ENCODE peak calls at places on chromosomes 13 and 19, in four cellular contexts. K, A, X and V are unnamed samples.
A peak's percentile ranks its signal among the peaks of the same experiment; 100 is the strongest.

GRCh38 chr13:38417727-38418126 is 68.1 kb downstream of the UFM1 start:
- DNase-seq in K (peak; percentile 24), A (peak; percentile 49), X (no peak), V (no peak)

GRCh38 chr19:3025516-3025890 is 3.6 kb downstream of the TLE2 start:
- DNase-seq in K (no peak), A (no peak), X (no peak), V (no peak)

GRCh38 chr19:33416307-33417215 is 43.1 kb downstream of the CEBPG start:
- DNase-seq in K (peak; percentile 65), A (peak; percentile 71), X (no peak), V (peak; percentile 58)

GRCh38 chr19:2619076-2619475 is 83.4 kb downstream of the GNG7 start:
- DNase-seq in K (no peak), A (no peak), X (no peak), V (no peak)

GRCh38 chr13:98228661-98229349 is 51.7 kb upstream of the RNF113B start:
- DNase-seq in K (no peak), A (peak; percentile 81), X (no peak), V (no peak)

GRCh38 chr13:110726726-110727125 is 13.2 kb downstream of the ING1 start:
- DNase-seq in K (no peak), A (no peak), X (no peak), V (no peak)

GRCh38 chr19:1567848-1568227 is 287 bp downstream of the MEX3D start:
- DNase-seq in K (no peak), A (no peak), X (no peak), V (peak; percentile 21)

GRCh38 chr13:59269476-59269875 is 894.3 kb downstream of the DIAPH3 start:
- DNase-seq in K (no peak), A (peak; percentile 5), X (no peak), V (no peak)

GRCh38 chr19:39970424-39970673 is 616 bp upstream of the PSMC4 start:
- DNase-seq in K (no peak), A (no peak), X (no peak), V (no peak)

GRCh38 chr13:33189470-33189869 is 96.1 kb downstream of the STARD13 start:
- DNase-seq in K (no peak), A (no peak), X (no peak), V (no peak)

GRCh38 chr13:36212789-36213188 is 1.6 kb downstream of the SOHLH2 start:
- DNase-seq in K (no peak), A (no peak), X (no peak), V (no peak)

GRCh38 chr19:29467824-29468401 is 57.9 kb upstream of the VSTM2B start:
- DNase-seq in K (no peak), A (peak; percentile 30), X (no peak), V (no peak)

GRCh38 chr19:3423183-3423829 is 56.9 kb downstream of the NFIC start:
- DNase-seq in K (no peak), A (peak; percentile 42), X (no peak), V (no peak)

GRCh38 chr19:38478273-38478971 is 44.9 kb downstream of the RYR1 start:
- DNase-seq in K (no peak), A (peak; percentile 18), X (no peak), V (no peak)

GRCh38 chr19:1360818-1361461 is 22.8 kb upstream of the NDUFS7 start:
- DNase-seq in K (peak; percentile 42), A (peak; percentile 91), X (no peak), V (no peak)

GRCh38 chr13:110226051-110226562 is 80.8 kb downstream of the COL4A1 start:
- DNase-seq in K (no peak), A (no peak), X (no peak), V (no peak)

GRCh38 chr19:29329460-29330134 is 116.6 kb upstream of the UQCRFS1 start:
- DNase-seq in K (no peak), A (peak; percentile 26), X (no peak), V (no peak)

GRCh38 chr19:980133-980998 is 3.8 kb upstream of the WDR18 start:
- DNase-seq in K (no peak), A (no peak), X (no peak), V (no peak)

GRCh38 chr19:47479701-47480503 is 4.1 kb downstream of the KPTN start:
- DNase-seq in K (no peak), A (no peak), X (no peak), V (no peak)

GRCh38 chr19:579842-580155 is 7.4 kb downstream of the BSG start:
- DNase-seq in K (no peak), A (no peak), X (no peak), V (no peak)

GRCh38 chr13:36548129-36548528 is 115.8 kb downstream of the CCNA1 start:
- DNase-seq in K (no peak), A (no peak), X (no peak), V (no peak)

GRCh38 chr19:33686687-33687541 is 65.2 kb downstream of the CHST8 start:
- DNase-seq in K (no peak), A (no peak), X (no peak), V (no peak)

GRCh38 chr13:51475727-51476521 is 23.1 kb upstream of the INTS6 start:
- DNase-seq in K (no peak), A (peak; percentile 59), X (no peak), V (no peak)

GRCh38 chr13:114015111-114015551 is 41.3 kb upstream of the C13orf46 start:
- DNase-seq in K (no peak), A (no peak), X (no peak), V (no peak)

GRCh38 chr19:9858766-9859165 is 23.6 kb downstream of the PIN1 start:
- DNase-seq in K (no peak), A (no peak), X (no peak), V (no peak)

GRCh38 chr19:38683393-38684077 is 36.1 kb downstream of the ACTN4 start:
- DNase-seq in K (no peak), A (peak; percentile 93), X (no peak), V (peak; percentile 69)

GRCh38 chr19:50030225-50030624 is 4.4 kb downstream of the ZNF473 start:
- DNase-seq in K (no peak), A (no peak), X (no peak), V (no peak)

GRCh38 chr19:51070334-51070886 is 5.5 kb upstream of the KLK13 start:
- DNase-seq in K (no peak), A (no peak), X (no peak), V (no peak)

GRCh38 chr19:43464089-43464775 is 1.2 kb downstream of the LYPD3 start:
- DNase-seq in K (peak; percentile 84), A (peak; percentile 81), X (peak; percentile 63), V (no peak)

GRCh38 chr19:53978975-53979801 is 12.2 kb upstream of the CACNG6 start:
- DNase-seq in K (no peak), A (no peak), X (no peak), V (no peak)

GRCh38 chr13:76329004-76329403 is 557.2 kb downstream of the KCTD12 start:
- DNase-seq in K (no peak), A (no peak), X (no peak), V (no peak)

GRCh38 chr13:41458939-41459753 is 1.8 kb downstream of the RGCC start:
- DNase-seq in K (no peak), A (peak; percentile 84), X (peak; percentile 5), V (peak; percentile 47)

GRCh38 chr13:35791191-35791902 is 314.9 kb upstream of the MAB21L1 start:
- DNase-seq in K (peak; percentile 33), A (peak; percentile 90), X (no peak), V (no peak)

GRCh38 chr13:114069376-114070097 is 62.9 kb downstream of the RASA3 start:
- DNase-seq in K (no peak), A (no peak), X (no peak), V (no peak)

GRCh38 chr19:35793381-35794165 is 18.2 kb downstream of the ARHGAP33 start:
- DNase-seq in K (no peak), A (peak; percentile 88), X (no peak), V (no peak)

GRCh38 chr13:67229438-67230242 is 496 bp downstream of the PCDH9 start:
- DNase-seq in K (peak; percentile 5), A (peak; percentile 36), X (no peak), V (no peak)

GRCh38 chr19:1080360-1081161 is 13.6 kb downstream of the ARHGAP45 start:
- DNase-seq in K (no peak), A (no peak), X (no peak), V (no peak)

GRCh38 chr13:114339779-114340534 is 25.7 kb downstream of the CHAMP1 start:
- DNase-seq in K (no peak), A (peak; percentile 74), X (no peak), V (no peak)

GRCh38 chr13:79043208-79043607 is 362.8 kb downstream of the RBM26 start:
- DNase-seq in K (no peak), A (no peak), X (no peak), V (no peak)

GRCh38 chr13:110589991-110590390 is 25.4 kb upstream of the NAXD start:
- DNase-seq in K (no peak), A (no peak), X (no peak), V (no peak)

GRCh38 chr19:57512845-57513244 is 13.1 kb downstream of the ZNF773 start:
- DNase-seq in K (no peak), A (peak; percentile 23), X (no peak), V (no peak)
- H3K9me3 ChIP-seq in K (peaks cover 5% of the 10 kb centered on the region), A (no peaks in the 10 kb centered on the region), X (peaks cover 57% of the 10 kb centered on the region), V (peaks cover 23% of the 10 kb centered on the region)

DNA sequence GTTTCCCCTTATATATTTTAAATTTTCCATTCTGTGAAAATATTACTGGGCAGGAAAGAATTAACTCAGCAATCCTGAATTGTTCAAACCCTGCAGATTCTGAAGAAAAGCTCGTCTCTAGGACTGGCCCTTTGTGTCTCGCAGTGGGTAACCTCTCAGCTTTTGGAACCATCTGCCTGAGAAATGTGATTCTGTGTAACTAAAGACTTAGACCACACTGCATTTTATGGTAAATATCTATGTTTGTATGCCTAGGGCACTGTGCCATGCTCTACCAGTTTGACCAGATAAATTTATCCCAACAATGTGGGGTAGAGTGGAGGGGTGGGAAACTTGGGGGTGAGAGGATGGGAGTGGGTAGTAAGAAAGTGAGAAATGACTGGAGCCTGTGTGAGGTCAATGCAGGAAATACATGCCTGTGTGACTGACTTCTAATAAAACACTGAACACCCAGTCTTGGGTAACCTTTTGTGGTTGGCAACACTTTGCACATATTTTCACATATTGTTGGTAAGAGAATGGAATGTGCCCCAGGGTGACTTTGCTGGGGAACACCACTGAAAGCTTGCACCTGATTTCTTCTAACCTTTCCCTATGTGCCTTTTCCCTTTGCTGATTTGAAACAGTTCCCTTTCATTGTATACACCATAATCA is 1181.9 kb downstream of the OLFM4 start:
- DNase-seq in K (no peak), A (no peak), X (no peak), V (no peak)
- H3K9me3 ChIP-seq in K (no peaks in the 10 kb centered on the region), A (peaks cover 4% of the 10 kb centered on the region), X (no peaks in the 10 kb centered on the region), V (no peaks in the 10 kb centered on the region)

GRCh38 chr13:105817498-105817897 is 718.0 kb downstream of the EFNB2 start:
- DNase-seq in K (no peak), A (no peak), X (no peak), V (no peak)
- H3K9me3 ChIP-seq in K (no peaks in the 10 kb centered on the region), A (no peaks in the 10 kb centered on the region), X (no peaks in the 10 kb centered on the region), V (no peaks in the 10 kb centered on the region)

DNA sequence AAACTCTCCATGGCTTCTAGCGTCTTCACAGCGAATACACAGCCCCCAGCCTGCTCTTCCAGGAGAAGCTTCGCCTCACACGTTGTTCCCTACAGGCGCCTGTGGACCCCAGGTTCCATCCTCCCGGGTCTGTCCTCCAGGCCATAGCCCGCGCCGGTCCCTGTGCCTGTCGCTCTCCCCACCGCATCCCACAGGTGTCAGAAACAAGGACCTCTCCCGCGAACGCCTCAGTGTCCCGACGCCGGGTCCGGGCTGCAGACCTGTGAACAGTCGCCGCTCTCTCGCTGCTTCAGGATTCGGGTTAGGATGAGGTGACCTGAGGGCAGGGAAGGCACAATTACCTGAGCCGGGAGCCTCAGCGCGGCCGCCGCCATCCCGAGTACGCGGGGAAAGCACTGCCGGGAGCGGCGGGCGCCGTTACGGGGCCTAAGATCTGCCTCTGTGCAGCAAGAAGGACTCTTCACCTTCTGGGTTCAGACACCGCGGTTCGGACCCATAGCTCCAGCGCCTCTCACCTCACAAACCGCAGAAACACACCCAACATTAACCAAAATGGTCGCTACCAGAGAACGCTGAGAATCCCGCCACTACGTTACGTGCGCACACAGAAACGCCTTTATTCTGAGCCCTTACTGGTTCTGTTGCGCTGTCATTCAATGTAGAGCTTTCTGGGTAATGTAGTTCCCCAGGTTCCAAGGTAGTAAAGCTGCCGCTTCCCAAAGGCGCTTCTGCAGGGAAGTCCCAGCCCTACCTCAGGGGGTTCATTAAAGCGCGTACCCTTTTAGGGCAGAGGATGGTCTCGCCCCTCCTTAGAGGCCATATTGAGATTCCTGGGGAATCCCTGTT is at the start of gene ZNF418:
- DNase-seq in K (peak; percentile 37), A (peak; percentile 92), X (no peak), V (no peak)
- H3K9me3 ChIP-seq in K (peaks cover 15% of the 10 kb centered on the region), A (no peaks in the 10 kb centered on the region), X (peaks cover 81% of the 10 kb centered on the region), V (peaks cover 19% of the 10 kb centered on the region)